ENCODE peak calls at places on chromosome 19, in six cellular contexts. R is CD8-positive, alpha-beta memory T cell; X is neural progenitor cell; T is mesendoderm; K is fibroblast of mammary gland; U is esophagus squamous epithelium. A is an unnamed sample.

GRCh38 chr19:29372461-29372860 is 153.3 kb upstream of the VSTM2B start:
- DNase-seq in R (no peak), X (no peak), T (peak; percentile 49), K (no peak), U (no peak), A (no peak)

GRCh38 chr19:47729468-47729798 is 15.9 kb upstream of the NOP53 start:
- DNase-seq in R (no peak), X (peak; percentile 33), T (peak; percentile 96), K (peak; percentile 85), U (no peak), A (peak; percentile 91)

GRCh38 chr19:2462635-2463421 is 6.1 kb upstream of the LMNB2 start:
- DNase-seq in R (no peak), X (peak; percentile 99), T (peak; percentile 100), K (peak; percentile 98), U (no peak), A (peak; percentile 98)

GRCh38 chr19:49824662-49825061 is 6.6 kb downstream of the MED25 start:
- DNase-seq in R (no peak), X (no peak), T (no peak), K (no peak), U (no peak), A (no peak)

GRCh38 chr19:45294291-45295029 is 28.2 kb downstream of the CKM start:
- DNase-seq in R (no peak), X (no peak), T (no peak), K (peak; percentile 12), U (no peak), A (no peak)

GRCh38 chr19:52922841-52923781 is at the start of gene ZNF888:
- DNase-seq in R (peak; percentile 80), X (peak; percentile 92), T (peak; percentile 92), K (peak; percentile 75), U (peak; percentile 51), A (peak; percentile 70)

GRCh38 chr19:34350161-34350561 is 14.8 kb upstream of the GPI start:
- DNase-seq in R (peak; percentile 85), X (no peak), T (no peak), K (peak; percentile 36), U (no peak), A (no peak)

GRCh38 chr19:49361438-49362047 is 673 bp downstream of the TEAD2 start:
- DNase-seq in R (no peak), X (peak; percentile 90), T (peak; percentile 88), K (peak; percentile 69), U (no peak), A (peak; percentile 48)

GRCh38 chr19:28727133-28727834 is 485.7 kb downstream of the UQCRFS1 start:
- DNase-seq in R (peak; percentile 31), X (peak; percentile 43), T (peak; percentile 81), K (peak; percentile 7), U (no peak), A (no peak)

GRCh38 chr19:38730731-38731589 is 13.3 kb downstream of the CAPN12 start:
- DNase-seq in R (no peak), X (no peak), T (no peak), K (no peak), U (no peak), A (no peak)

A was measured in A172.